ENCODE peak calls at places on chromosomes 11 and 22, in six cellular contexts. One of them, this sample, is unnamed. For H3K4me1, the result is how much of the 10 kb centered on the place peaks cover.

GRCh38 chr11:69178819-69179482 is 23.2 kb downstream of the SMIM38 start:
- DNase-seq in heart left ventricle: no peak
- DNase-seq in A549: no peak
- DNase-seq in ovary: no peak
- DNase-seq in breast epithelium: no peak
- DNase-seq in uterus: no peak
- DNase-seq in this sample: no peak

GRCh38 chr11:109644158-109644557 is 222.2 kb downstream of the C11orf87 start:
- DNase-seq in A549: no peak
- DNase-seq in breast epithelium: no peak
- DNase-seq in ovary: no peak
- DNase-seq in uterus: no peak
- DNase-seq in heart left ventricle: no peak
- DNase-seq in this sample: no peak

GRCh38 chr11:61711493-61711892 is 31.3 kb downstream of the DAGLA start:
- DNase-seq in ovary: no peak
- DNase-seq in heart left ventricle: no peak
- DNase-seq in uterus: no peak
- DNase-seq in A549: no peak
- DNase-seq in breast epithelium: no peak
- DNase-seq in this sample: no peak

GRCh38 chr11:63851354-63851753 is 12.4 kb downstream of the MARK2 start:
- DNase-seq in breast epithelium: no peak
- DNase-seq in heart left ventricle: no peak
- DNase-seq in ovary: no peak
- DNase-seq in A549: no peak
- DNase-seq in uterus: no peak
- DNase-seq in this sample: no peak

GRCh38 chr11:46381836-46382643 is 571 bp downstream of the MDK start:
- DNase-seq in breast epithelium: no peak
- DNase-seq in uterus: peak
- DNase-seq in A549: no peak
- DNase-seq in ovary: no peak
- DNase-seq in heart left ventricle: no peak
- DNase-seq in this sample: no peak

GRCh38 chr11:64005691-64006090 is 19.5 kb downstream of the OTUB1 start:
- DNase-seq in uterus: no peak
- DNase-seq in A549: no peak
- DNase-seq in heart left ventricle: no peak
- DNase-seq in ovary: no peak
- DNase-seq in breast epithelium: no peak
- DNase-seq in this sample: no peak

GRCh38 chr11:69868003-69868865 is 49.0 kb upstream of the FGF3 start:
- DNase-seq in uterus: no peak
- DNase-seq in breast epithelium: no peak
- DNase-seq in ovary: no peak
- DNase-seq in heart left ventricle: no peak
- DNase-seq in A549: no peak
- DNase-seq in this sample: no peak

GRCh38 chr11:64489831-64490441 is 101.1 kb upstream of the SLC22A12 start:
- DNase-seq in ovary: peak
- DNase-seq in breast epithelium: peak
- DNase-seq in A549: peak
- DNase-seq in heart left ventricle: peak
- DNase-seq in uterus: peak
- DNase-seq in this sample: no peak

GRCh38 chr11:107477820-107478219 is 20.2 kb upstream of the CWF19L2 start:
- DNase-seq in breast epithelium: no peak
- DNase-seq in A549: no peak
- DNase-seq in heart left ventricle: no peak
- DNase-seq in uterus: no peak
- DNase-seq in ovary: no peak
- DNase-seq in this sample: no peak

GRCh38 chr11:45089845-45090499 is 56.5 kb upstream of the PRDM11 start:
- DNase-seq in heart left ventricle: no peak
- DNase-seq in uterus: no peak
- DNase-seq in A549: peak
- DNase-seq in breast epithelium: no peak
- DNase-seq in ovary: no peak
- DNase-seq in this sample: no peak

GRCh38 chr11:60367009-60367408 is 11.3 kb upstream of the MS4A7 start:
- DNase-seq in breast epithelium: no peak
- DNase-seq in ovary: no peak
- DNase-seq in heart left ventricle: no peak
- DNase-seq in A549: no peak
- DNase-seq in uterus: no peak
- DNase-seq in this sample: no peak

GRCh38 chr11:110430267-110431211 is 791 bp downstream of the FDX1 start:
- DNase-seq in A549: no peak
- DNase-seq in uterus: no peak
- DNase-seq in ovary: peak
- DNase-seq in breast epithelium: peak
- DNase-seq in heart left ventricle: no peak
- DNase-seq in this sample: no peak

GRCh38 chr22:42277232-42277753 is 6.8 kb upstream of the TCF20 start:
- DNase-seq in A549: no peak
- DNase-seq in breast epithelium: no peak
- DNase-seq in ovary: peak
- DNase-seq in uterus: no peak
- DNase-seq in heart left ventricle: no peak
- DNase-seq in this sample: no peak

GRCh38 chr11:65862191-65862735 is 2.0 kb downstream of the MUS81 start:
- DNase-seq in breast epithelium: no peak
- DNase-seq in heart left ventricle: peak
- DNase-seq in ovary: no peak
- DNase-seq in A549: no peak
- DNase-seq in uterus: peak
- DNase-seq in this sample: no peak

GRCh38 chr11:86670179-86670578 is 2.2 kb downstream of the ME3 start:
- DNase-seq in uterus: no peak
- DNase-seq in breast epithelium: no peak
- DNase-seq in ovary: no peak
- DNase-seq in A549: no peak
- DNase-seq in heart left ventricle: no peak
- DNase-seq in this sample: no peak

GRCh38 chr11:2649400-2649799 is 50.4 kb downstream of the KCNQ1OT1 start:
- DNase-seq in ovary: no peak
- DNase-seq in uterus: no peak
- DNase-seq in heart left ventricle: no peak
- DNase-seq in breast epithelium: no peak
- DNase-seq in A549: no peak
- DNase-seq in this sample: no peak

GRCh38 chr11:37712246-37712645 is 1114.2 kb upstream of the RAG2 start:
- DNase-seq in breast epithelium: no peak
- DNase-seq in A549: no peak
- DNase-seq in ovary: no peak
- DNase-seq in heart left ventricle: no peak
- DNase-seq in uterus: no peak
- DNase-seq in this sample: no peak

GRCh38 chr22:37604875-37605274 is 3.8 kb upstream of the GGA1 start:
- DNase-seq in heart left ventricle: no peak
- DNase-seq in uterus: no peak
- DNase-seq in breast epithelium: no peak
- DNase-seq in A549: no peak
- DNase-seq in ovary: no peak
- DNase-seq in this sample: no peak

GRCh38 chr22:35930933-35931332 is 97.7 kb downstream of the RBFOX2 start:
- DNase-seq in ovary: no peak
- DNase-seq in breast epithelium: no peak
- DNase-seq in uterus: no peak
- DNase-seq in A549: peak
- DNase-seq in heart left ventricle: no peak
- DNase-seq in this sample: no peak

GRCh38 chr11:63602296-63602695 is 11.9 kb downstream of the PLAAT3 start:
- DNase-seq in uterus: peak
- DNase-seq in A549: no peak
- DNase-seq in breast epithelium: no peak
- DNase-seq in heart left ventricle: no peak
- DNase-seq in ovary: peak
- DNase-seq in this sample: no peak

GRCh38 chr11:130070829-130071205 is 1.1 kb downstream of the APLP2 start:
- DNase-seq in uterus: no peak
- DNase-seq in heart left ventricle: no peak
- DNase-seq in A549: no peak
- DNase-seq in breast epithelium: no peak
- DNase-seq in ovary: no peak
- DNase-seq in this sample: no peak

GRCh38 chr11:2664886-2665746 is 34.7 kb downstream of the KCNQ1OT1 start:
- DNase-seq in heart left ventricle: no peak
- DNase-seq in ovary: no peak
- DNase-seq in breast epithelium: no peak
- DNase-seq in A549: no peak
- DNase-seq in uterus: no peak
- DNase-seq in this sample: no peak

GRCh38 chr11:105189586-105189985 is 50.0 kb upstream of the CARD18 start:
- DNase-seq in uterus: no peak
- DNase-seq in A549: no peak
- DNase-seq in breast epithelium: no peak
- DNase-seq in ovary: no peak
- DNase-seq in heart left ventricle: no peak
- DNase-seq in this sample: no peak

GRCh38 chr22:26589367-26589844 is 526 bp downstream of the TPST2 start:
- DNase-seq in breast epithelium: no peak
- DNase-seq in heart left ventricle: peak
- DNase-seq in uterus: peak
- DNase-seq in A549: peak
- DNase-seq in ovary: no peak
- DNase-seq in this sample: no peak

GRCh38 chr22:43956805-43957463 is 1.7 kb downstream of the SAMM50 start:
- DNase-seq in uterus: no peak
- DNase-seq in breast epithelium: no peak
- DNase-seq in A549: no peak
- DNase-seq in ovary: no peak
- DNase-seq in heart left ventricle: no peak
- DNase-seq in this sample: no peak

GRCh38 chr11:86473991-86474833 is 99.5 kb downstream of the CCDC81 start:
- DNase-seq in A549: peak
- DNase-seq in breast epithelium: no peak
- DNase-seq in uterus: no peak
- DNase-seq in ovary: no peak
- DNase-seq in heart left ventricle: peak
- DNase-seq in this sample: no peak

GRCh38 chr11:44002191-44003093 is 45.3 kb upstream of the ACCSL start:
- DNase-seq in breast epithelium: no peak
- DNase-seq in uterus: no peak
- DNase-seq in A549: no peak
- DNase-seq in heart left ventricle: no peak
- DNase-seq in ovary: peak
- DNase-seq in this sample: no peak

GRCh38 chr11:8062781-8063257 is 18.2 kb upstream of the TUB start:
- DNase-seq in uterus: no peak
- DNase-seq in A549: no peak
- DNase-seq in heart left ventricle: no peak
- DNase-seq in breast epithelium: no peak
- DNase-seq in ovary: no peak
- DNase-seq in this sample: no peak

DNA sequence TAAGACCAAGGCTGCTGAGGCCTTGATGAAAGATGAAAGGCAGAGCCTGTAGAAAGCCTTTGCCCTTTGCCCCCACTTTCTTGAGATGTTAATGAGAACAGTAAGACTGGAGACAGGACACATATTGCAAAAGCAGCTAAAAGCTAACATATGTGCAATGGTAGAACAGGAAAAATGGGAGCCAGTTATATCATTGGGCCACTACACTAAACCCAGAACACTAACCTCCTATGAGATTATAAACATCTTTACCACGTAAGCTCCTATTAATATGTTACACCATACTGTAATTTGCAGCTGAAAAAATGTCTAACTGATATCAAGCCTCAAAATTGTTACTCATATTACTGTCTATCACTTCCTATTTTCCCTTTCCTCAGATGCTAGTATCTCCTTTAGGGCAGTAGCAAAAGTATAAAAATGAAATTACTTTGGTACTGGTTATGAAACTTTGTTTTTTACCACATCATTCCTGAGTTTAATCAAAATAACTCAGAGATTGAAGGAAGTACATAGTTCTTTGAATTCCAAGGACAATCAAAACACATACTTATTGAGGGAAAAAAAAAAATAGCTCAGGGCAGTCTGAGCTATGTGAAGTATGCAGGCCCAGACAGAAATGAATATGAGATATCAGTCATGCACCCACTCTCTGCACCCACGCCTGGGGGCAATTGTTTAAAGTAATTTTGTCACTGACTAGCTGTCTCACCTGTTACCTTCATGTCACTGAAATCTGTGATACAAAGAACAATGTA is 9.1 kb downstream of the HPS5 start:
- DNase-seq in heart left ventricle: no peak
- DNase-seq in A549: no peak
- DNase-seq in ovary: no peak
- DNase-seq in uterus: no peak
- DNase-seq in breast epithelium: peak
- DNase-seq in this sample: no peak
- H3K4me3 ChIP-seq in heart left ventricle: no peak
- H3K4me3 ChIP-seq in A549: no peak
- H3K4me3 ChIP-seq in ovary: no peak
- H3K4me3 ChIP-seq in uterus: no peak
- H3K4me3 ChIP-seq in breast epithelium: peak
- H3K4me3 ChIP-seq in this sample: no peak

GRCh38 chr11:3840870-3841425 is at the start of gene RHOG:
- DNase-seq in A549: peak
- DNase-seq in ovary: peak
- DNase-seq in uterus: peak
- DNase-seq in heart left ventricle: peak
- DNase-seq in breast epithelium: peak
- DNase-seq in this sample: peak
- TF ChIP-seq POLR2A in A549: peak
- TF ChIP-seq POLR2A in ovary: no peak
- TF ChIP-seq POLR2A in uterus: peak
- TF ChIP-seq POLR2A in heart left ventricle: no peak
- TF ChIP-seq POLR2A in breast epithelium: no peak
- TF ChIP-seq POLR2A in this sample: no peak

GRCh38 chr11:128714121-128714520 is 20.2 kb downstream of the FLI1 start:
- DNase-seq in heart left ventricle: no peak
- DNase-seq in uterus: no peak
- DNase-seq in ovary: no peak
- DNase-seq in breast epithelium: no peak
- DNase-seq in A549: no peak
- DNase-seq in this sample: no peak
- H3K4me1 ChIP-seq in heart left ventricle: under half
- H3K4me1 ChIP-seq in uterus: under half
- H3K4me1 ChIP-seq in ovary: under half
- H3K4me1 ChIP-seq in breast epithelium: under half
- H3K4me1 ChIP-seq in A549: under half
- H3K4me1 ChIP-seq in this sample: under half

DNA sequence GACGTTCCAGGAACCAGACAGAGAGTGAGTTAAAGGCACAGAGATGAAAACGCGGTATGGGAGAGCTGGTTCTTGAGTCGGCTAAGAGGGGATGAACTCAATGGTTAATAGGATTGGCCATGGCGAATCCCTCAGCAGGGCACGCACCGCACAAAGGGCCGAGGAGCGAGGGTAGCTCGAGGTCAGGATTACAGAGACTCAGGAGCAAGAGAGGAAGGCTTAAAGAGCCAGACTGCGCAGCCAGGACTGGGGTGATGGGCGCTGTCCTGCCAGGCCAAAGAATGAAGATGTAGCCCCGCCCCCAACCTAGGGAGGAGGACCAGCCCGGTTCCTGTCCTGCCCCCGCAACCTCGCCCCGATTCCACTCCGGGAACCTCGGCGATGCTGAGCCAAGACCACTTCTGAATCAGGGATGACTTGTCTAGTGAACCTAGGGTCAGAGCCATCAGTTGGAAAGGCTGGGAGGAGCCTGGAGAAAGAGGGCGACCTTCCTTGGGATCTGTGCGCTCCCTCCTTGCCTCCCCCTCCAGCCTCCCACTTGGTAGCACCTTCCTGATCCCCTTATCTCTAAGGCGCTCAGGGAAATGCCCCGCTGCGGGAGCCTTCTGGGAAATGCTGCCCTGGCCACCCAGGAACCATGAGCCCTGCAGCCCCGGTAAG is at the start of gene PLEKHB1:
- DNase-seq in A549: no peak
- DNase-seq in ovary: peak
- DNase-seq in breast epithelium: no peak
- DNase-seq in heart left ventricle: no peak
- DNase-seq in uterus: peak
- DNase-seq in this sample: no peak
- H3K4me3 ChIP-seq in A549: peak
- H3K4me3 ChIP-seq in ovary: peak
- H3K4me3 ChIP-seq in breast epithelium: peak
- H3K4me3 ChIP-seq in heart left ventricle: peak
- H3K4me3 ChIP-seq in uterus: no peak
- H3K4me3 ChIP-seq in this sample: peak